ENCODE peak calls at places on chromosomes 16 and 17, in eight cellular contexts. B, O, I, H, D, Z, A and Y are unnamed samples.

GRCh38 chr17:21287703-21288449 is 3.4 kb downstream of the MAP2K3 start:
- DNase-seq in D (peak), Z (peak), H (peak), A (peak), I (peak), B (peak), O (peak), Y (peak)

GRCh38 chr16:17416461-17417221 is 54.1 kb downstream of the XYLT1 start:
- DNase-seq in I (peak), D (peak), B (peak), H (no peak), A (no peak), O (peak), Z (no peak), Y (peak)

GRCh38 chr17:11383157-11383556 is 142.1 kb downstream of the SHISA6 start:
- DNase-seq in H (no peak), A (no peak), D (no peak), B (no peak), Z (no peak), I (no peak), O (no peak), Y (no peak)

GRCh38 chr16:28556914-28557320 is 3.2 kb downstream of the SGF29 start:
- DNase-seq in A (no peak), Z (no peak), B (no peak), D (no peak), H (no peak), I (no peak), O (no peak), Y (no peak)

GRCh38 chr16:83946154-83946780 is 6.8 kb upstream of the OSGIN1 start:
- DNase-seq in A (no peak), H (no peak), Z (no peak), D (no peak), I (no peak), O (no peak), B (no peak), Y (no peak)

GRCh38 chr17:51608251-51608933 is 348.0 kb downstream of the UTP18 start:
- DNase-seq in I (no peak), O (no peak), H (no peak), Z (no peak), A (no peak), B (no peak), D (no peak), Y (no peak)

GRCh38 chr17:17713839-17714238 is 32.6 kb downstream of the RAI1 start:
- DNase-seq in Z (no peak), B (peak), H (no peak), D (no peak), O (no peak), I (no peak), A (no peak), Y (no peak)

GRCh38 chr16:12794486-12795399 is 8.9 kb downstream of the CPPED1 start:
- DNase-seq in D (no peak), I (no peak), O (no peak), Z (no peak), H (no peak), A (peak), B (peak), Y (no peak)

GRCh38 chr16:58234831-58235595 is 37.1 kb upstream of the CSNK2A2 start:
- DNase-seq in I (no peak), H (no peak), A (no peak), O (no peak), B (no peak), Z (no peak), D (no peak), Y (no peak)

GRCh38 chr17:75631353-75631752 is 1.9 kb upstream of the SMIM5 start:
- DNase-seq in O (no peak), D (no peak), I (no peak), B (no peak), H (no peak), A (no peak), Z (no peak), Y (no peak)

GRCh38 chr17:44970136-44970737 is 2.1 kb upstream of the C1QL1 start:
- DNase-seq in Z (no peak), D (no peak), B (no peak), I (peak), O (no peak), A (no peak), H (no peak), Y (peak)

DNA sequence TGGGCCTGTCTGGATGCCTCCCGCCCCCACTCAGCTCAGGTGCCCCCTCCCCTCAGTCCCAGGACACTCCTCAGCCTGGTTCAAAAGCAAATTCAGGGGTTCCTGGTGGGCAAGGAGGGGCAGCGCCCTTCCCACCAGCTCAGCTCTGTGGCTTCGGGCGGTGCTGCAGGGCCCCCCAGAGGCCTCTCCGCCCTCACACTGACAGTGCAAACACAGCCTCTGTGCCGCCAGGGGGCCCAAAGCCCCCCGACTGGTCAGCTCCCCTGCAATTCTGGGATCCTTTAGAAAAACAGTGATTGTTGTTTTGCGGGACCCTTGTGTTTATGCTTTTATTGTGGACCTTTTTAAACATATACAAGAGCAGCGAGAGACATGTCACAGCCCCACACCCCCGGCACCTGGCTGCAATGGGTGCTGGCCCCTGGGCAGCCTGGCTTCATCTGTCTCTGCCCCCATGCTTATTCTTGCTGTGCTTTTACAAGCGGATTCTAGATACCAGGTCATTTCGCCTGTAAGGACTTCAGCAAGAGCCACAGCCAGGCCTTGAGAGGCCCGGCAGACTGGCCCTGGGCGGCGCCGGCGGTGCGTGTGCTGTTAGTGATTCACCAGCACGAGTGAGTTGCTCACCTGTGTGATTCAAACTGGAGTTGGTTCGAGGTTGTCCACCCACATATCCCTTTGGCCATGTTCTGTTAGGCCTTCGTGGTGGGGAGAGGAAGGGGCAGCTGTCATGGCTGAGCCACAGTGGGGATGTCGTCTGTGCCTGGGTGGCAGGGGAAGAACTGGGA is 21.2 kb downstream of the ZNF469 start:
- DNase-seq in H (no peak), O (no peak), Z (no peak), D (no peak), I (no peak), B (no peak), A (no peak), Y (no peak)
- TF ChIP-seq CTCF in H (no peak), O (no peak), Z (no peak), D (no peak), I (peak), B (no peak), A (no peak), Y (no peak)

GRCh38 chr17:2222901-2223616 is 80.5 kb downstream of the SMG6 start:
- DNase-seq in I (peak), A (peak), D (peak), B (peak), O (peak), H (peak), Z (no peak), Y (peak)
- TF ChIP-seq CTCF in I (no peak), A (no peak), D (no peak), B (no peak), O (no peak), H (no peak), Z (no peak), Y (no peak)

GRCh38 chr17:40938981-40939380 is 1.5 kb upstream of the KRT23 start:
- DNase-seq in O (no peak), B (no peak), H (no peak), D (no peak), Z (peak), I (no peak), A (no peak), Y (no peak)
- TF ChIP-seq CTCF in O (no peak), B (no peak), H (no peak), D (no peak), Z (no peak), I (no peak), A (no peak), Y (no peak)

DNA sequence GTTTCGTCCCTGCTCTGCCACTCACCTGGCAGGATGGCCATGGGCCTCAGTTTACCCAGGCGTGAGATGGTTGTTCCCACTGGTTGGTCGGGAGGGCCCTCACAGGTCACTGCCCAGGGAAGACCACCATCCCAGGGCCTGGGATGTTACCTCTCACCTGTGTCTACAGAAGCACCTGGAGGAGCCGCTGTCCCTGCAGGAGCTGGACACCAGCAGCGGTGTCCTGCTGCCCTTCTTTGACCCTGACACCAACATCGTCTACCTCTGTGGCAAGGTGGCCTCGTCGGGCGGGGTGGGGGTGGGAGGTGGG is 4.1 kb downstream of the CORO1A start:
- DNase-seq in A (no peak), I (no peak), D (no peak), Z (no peak), O (no peak), B (no peak), H (no peak), Y (no peak)
- TF ChIP-seq CTCF in A (no peak), I (no peak), D (no peak), Z (no peak), O (no peak), B (no peak), H (no peak), Y (peak)

DNA sequence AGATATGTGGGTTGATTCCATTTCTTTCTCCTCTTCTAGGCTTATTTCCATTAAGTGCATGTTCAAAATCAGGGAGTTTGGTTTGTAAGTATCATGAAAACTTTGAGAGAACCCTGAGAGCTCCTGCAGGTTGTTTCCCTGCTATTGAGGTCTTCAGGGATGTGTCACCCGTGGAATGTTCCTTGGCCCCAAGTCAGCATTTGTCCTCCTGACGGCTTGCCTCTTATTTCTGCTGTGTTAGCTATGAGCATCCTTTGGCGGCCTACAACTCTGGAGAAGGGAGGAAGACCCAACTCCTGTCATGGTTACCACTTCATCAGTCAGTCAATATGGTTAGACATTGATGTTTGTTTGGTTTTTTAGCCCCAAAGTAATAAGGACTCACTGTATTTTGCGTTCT is 180.8 kb downstream of the FTO start:
- DNase-seq in O (no peak), B (no peak), D (no peak), Z (no peak), H (no peak), I (peak), A (no peak), Y (no peak)
- TF ChIP-seq CTCF in O (no peak), B (no peak), D (no peak), Z (no peak), H (no peak), I (no peak), A (no peak), Y (no peak)

DNA sequence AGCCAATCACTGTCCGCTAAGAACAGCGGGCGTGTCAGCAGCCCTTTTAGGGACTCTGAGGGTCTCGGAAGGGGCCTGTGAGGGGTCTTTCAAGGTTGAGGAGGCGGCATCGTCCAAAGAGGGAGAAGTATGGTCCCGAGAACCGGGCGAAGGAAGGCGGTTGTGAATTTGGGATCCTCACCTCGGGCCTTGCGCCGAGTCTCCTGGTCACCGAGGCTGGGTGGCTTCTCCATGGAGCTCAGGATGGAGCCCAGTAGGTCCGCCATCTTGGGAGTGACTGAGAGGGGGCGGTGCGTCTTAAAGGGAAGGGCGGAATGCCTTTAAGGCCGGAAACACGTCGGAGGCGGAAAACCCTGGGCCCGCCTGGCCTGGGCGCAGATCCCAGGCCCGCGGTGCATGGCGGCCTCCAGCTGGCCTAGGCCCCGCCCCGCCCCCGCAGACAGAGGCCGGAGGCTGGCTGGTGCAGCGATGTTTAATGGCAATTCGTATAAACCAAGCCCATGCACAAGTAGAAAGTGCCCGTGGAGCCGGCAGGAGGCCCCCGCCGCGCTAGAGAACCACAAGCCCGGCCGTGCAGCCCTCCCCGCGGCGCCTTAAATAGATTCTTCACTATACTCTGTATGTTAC is at the start of gene SPAG7:
- DNase-seq in A (peak), I (peak), D (peak), O (peak), B (peak), Z (peak), H (peak), Y (peak)
- TF ChIP-seq CTCF in A (peak), I (no peak), D (no peak), O (no peak), B (no peak), Z (no peak), H (no peak), Y (no peak)

GRCh38 chr16:86939609-86940008 is 361.3 kb downstream of the FOXL1 start:
- DNase-seq in H (no peak), D (no peak), I (no peak), O (no peak), A (no peak), Z (no peak), B (no peak), Y (no peak)
- TF ChIP-seq CTCF in H (no peak), D (no peak), I (no peak), O (no peak), A (no peak), Z (no peak), B (no peak), Y (no peak)

DNA sequence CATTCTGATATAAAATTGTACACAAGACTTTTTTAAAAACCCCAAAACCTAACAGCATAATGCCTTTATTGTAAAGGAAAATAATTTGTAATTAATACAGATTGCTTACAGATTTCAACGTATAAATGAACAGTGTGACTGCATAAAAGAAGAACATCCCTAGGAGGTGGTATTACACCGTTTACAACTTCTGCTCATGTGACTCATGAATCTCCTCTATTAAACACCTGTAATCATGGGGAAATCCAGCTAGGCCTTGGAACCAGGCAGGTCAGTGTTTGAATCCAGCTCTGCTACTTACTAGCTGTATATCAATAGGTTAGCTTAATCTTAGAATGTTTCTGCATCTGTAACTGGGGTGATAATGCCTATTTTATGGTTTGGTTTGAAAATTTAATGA is 15.2 kb downstream of the RABEP1 start:
- DNase-seq in I (no peak), H (no peak), Z (no peak), D (no peak), O (no peak), A (no peak), B (no peak), Y (no peak)
- TF ChIP-seq CTCF in I (no peak), H (no peak), Z (no peak), D (no peak), O (no peak), A (no peak), B (no peak), Y (no peak)

GRCh38 chr16:47460755-47461597 is at the start of the genes ITFG1 and PHKB:
- DNase-seq in I (peak), H (peak), O (peak), Z (peak), A (peak), D (peak), B (peak), Y (peak)
- TF ChIP-seq CTCF in I (no peak), H (no peak), O (no peak), Z (no peak), A (no peak), D (no peak), B (no peak), Y (no peak)

GRCh38 chr17:49513616-49514373 is 18.7 kb downstream of the NGFR start:
- DNase-seq in D (no peak), B (no peak), H (no peak), I (no peak), O (no peak), A (peak), Z (no peak), Y (no peak)

GRCh38 chr17:49513044-49513395 is 17.9 kb downstream of the NGFR start:
- DNase-seq in D (no peak), B (no peak), Z (no peak), I (no peak), A (no peak), H (no peak), O (no peak), Y (no peak)

GRCh38 chr17:49515196-49515770 is 20.2 kb downstream of the NGFR start:
- DNase-seq in H (no peak), D (peak), O (peak), Z (peak), I (peak), B (peak), A (peak), Y (no peak)

GRCh38 chr17:49516190-49516589 is 21.1 kb downstream of the NGFR start:
- DNase-seq in Z (no peak), D (no peak), H (no peak), O (no peak), I (peak), A (no peak), B (no peak), Y (no peak)

GRCh38 chr17:49514374-49514738 is 19.3 kb downstream of the NGFR start:
- DNase-seq in O (no peak), B (peak), Z (no peak), D (no peak), I (no peak), A (no peak), H (no peak), Y (no peak)
- TF ChIP-seq CTCF in O (no peak), B (peak), Z (peak), D (no peak), I (peak), A (peak), H (no peak), Y (no peak)